ENCODE peak calls at places on chromosomes 13 and 19, in four cellular contexts. K is psoas muscle, M is tibial nerve, Z is PC-3. I is an unnamed sample. For H3K4me1, the result is how much of the 10 kb centered on the place peaks cover.

GRCh38 chr13:98483636-98484288 is 93.1 kb downstream of the STK24 start:
- DNase-seq in Z (no peak), K (no peak), M (no peak), I (no peak)

GRCh38 chr13:43763143-43763759 is 23.5 kb downstream of the ENOX1 start:
- DNase-seq in M (no peak), K (no peak), Z (no peak), I (no peak)

GRCh38 chr13:40350283-40350992 is 316.0 kb downstream of the FOXO1 start:
- DNase-seq in K (peak), M (no peak), Z (no peak), I (no peak)

GRCh38 chr13:102914629-102914935 is 68.8 kb downstream of the ERCC5 start:
- DNase-seq in K (no peak), M (no peak), Z (peak), I (no peak)

GRCh38 chr19:19535311-19536191 is 2.5 kb upstream of the CILP2 start:
- DNase-seq in K (no peak), Z (no peak), M (no peak), I (no peak)

GRCh38 chr19:49119411-49120324 is at the start of gene PPFIA3:
- DNase-seq in Z (peak), M (peak), K (peak), I (peak)

GRCh38 chr13:111363121-111363520 is 42.7 kb downstream of the TEX29 start:
- DNase-seq in M (no peak), K (no peak), Z (no peak), I (no peak)

GRCh38 chr13:28199089-28199488 is 60.7 kb downstream of the PAN3 start:
- DNase-seq in Z (no peak), M (no peak), K (no peak), I (no peak)

GRCh38 chr19:52735734-52736133 is 890 bp upstream of the ZNF611 start:
- DNase-seq in K (peak), M (peak), Z (peak), I (peak)

GRCh38 chr19:18439025-18439909 is 1.3 kb upstream of the ISYNA1 start:
- DNase-seq in K (no peak), M (no peak), Z (peak), I (peak)

GRCh38 chr19:58516964-58517833 is 2.4 kb downstream of the ZBTB45 start:
- DNase-seq in Z (no peak), M (no peak), K (no peak), I (no peak)

GRCh38 chr13:98963917-98964316 is 13.9 kb downstream of the DOCK9 start:
- DNase-seq in Z (no peak), K (no peak), M (no peak), I (no peak)

GRCh38 chr13:39379118-39379517 is 223.9 kb downstream of the LHFPL6 start:
- DNase-seq in K (no peak), Z (no peak), M (no peak), I (no peak)

GRCh38 chr19:49335071-49335783 is at the start of gene CD37:
- DNase-seq in Z (no peak), M (no peak), K (no peak), I (no peak)

GRCh38 chr13:58080806-58081205 is 449.3 kb downstream of the PCDH17 start:
- DNase-seq in Z (no peak), K (no peak), M (no peak), I (no peak)

DNA sequence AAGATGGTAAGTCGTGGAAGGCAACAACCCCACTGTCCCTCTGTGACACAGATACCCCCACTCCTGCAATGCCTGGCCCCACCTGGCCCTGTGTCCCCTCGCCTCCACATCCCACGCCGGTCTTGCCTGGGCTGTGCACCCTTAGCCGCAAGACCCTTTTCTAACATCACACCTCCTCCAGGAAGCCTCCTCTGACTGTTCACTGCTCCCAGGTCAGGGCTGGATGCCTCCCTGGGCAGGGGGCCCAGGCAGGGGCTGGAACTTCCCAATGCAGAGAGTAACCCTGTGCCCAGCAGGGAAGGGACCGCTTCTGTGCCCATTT is 1.3 kb downstream of the FBN3 start:
- DNase-seq in M (no peak), K (no peak), Z (no peak), I (no peak)
- H3K4me3 ChIP-seq in M (no peak), K (no peak), Z (no peak), I (no peak)

GRCh38 chr19:40415799-40416198 is 2.6 kb upstream of the PRX start:
- DNase-seq in Z (no peak), K (no peak), M (no peak), I (no peak)
- H3K27ac ChIP-seq in Z (no peak), K (peak), M (no peak), I (no peak)

GRCh38 chr19:39409886-39410619 is 2.4 kb upstream of the PLEKHG2 start:
- DNase-seq in M (peak), K (peak), Z (no peak), I (peak)
- H3K4me1 ChIP-seq in M (under half), K (under half), Z (under half), I (under half)

DNA sequence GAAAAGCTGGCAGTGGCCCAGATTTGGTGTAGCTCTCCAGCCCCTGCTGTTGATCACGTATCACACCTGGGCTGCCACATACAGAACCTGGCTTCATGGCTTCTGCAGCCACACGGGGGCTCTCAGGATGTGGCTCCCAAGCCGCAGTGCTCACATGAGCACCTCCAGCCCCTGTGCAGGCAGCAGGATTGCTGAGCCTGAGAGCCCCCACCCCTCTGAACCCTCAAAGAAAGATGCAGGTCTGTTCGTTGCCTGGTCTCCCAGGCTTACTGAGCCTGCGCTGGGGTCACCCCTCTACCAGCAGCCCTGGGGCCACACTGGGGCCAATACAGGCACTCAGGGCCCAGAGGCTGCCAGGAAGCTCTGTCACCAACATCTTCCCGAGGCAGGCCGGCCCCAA is 2.7 kb downstream of the PLEKHF1 start:
- DNase-seq in Z (no peak), M (no peak), K (no peak), I (no peak)
- H3K4me3 ChIP-seq in Z (no peak), M (no peak), K (peak), I (no peak)

GRCh38 chr13:106916329-106916728 is 348.4 kb upstream of the ARGLU1 start:
- DNase-seq in Z (no peak), M (no peak), K (no peak), I (no peak)
- H3K27ac ChIP-seq in Z (no peak), M (no peak), K (peak), I (peak)

DNA sequence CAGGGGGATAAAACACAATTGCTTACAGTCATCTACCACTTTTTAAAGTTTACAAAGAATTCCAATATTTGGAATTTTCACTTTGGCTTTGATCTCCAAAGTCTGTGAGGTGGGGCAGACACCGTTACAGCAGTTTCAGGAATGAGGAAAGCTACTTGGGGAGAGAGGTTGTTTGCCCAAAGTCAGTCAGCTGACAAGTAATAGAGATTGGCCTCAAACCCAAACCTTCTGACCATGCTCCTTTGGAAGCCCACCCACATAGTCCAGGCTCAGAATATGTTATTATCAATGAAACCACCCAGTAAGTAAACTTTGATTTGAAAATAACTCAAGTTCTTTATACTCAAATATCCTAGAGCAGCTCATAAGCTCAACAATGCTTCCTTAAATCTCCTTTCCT is 29.0 kb downstream of the RXFP2 start:
- DNase-seq in K (no peak), M (no peak), Z (no peak), I (no peak)
- H3K4me1 ChIP-seq in K (under half), M (under half), Z (under half), I (under half)

GRCh38 chr19:7978196-7978825 is 27.1 kb downstream of the ELAVL1 start:
- DNase-seq in K (no peak), M (no peak), Z (peak), I (no peak)

GRCh38 chr19:7975037-7975436 is 30.4 kb downstream of the ELAVL1 start:
- DNase-seq in Z (no peak), K (peak), M (no peak), I (peak)

GRCh38 chr19:7977723-7978040 is 27.8 kb downstream of the ELAVL1 start:
- DNase-seq in Z (no peak), K (no peak), M (no peak), I (no peak)

GRCh38 chr19:7977021-7977722 is 28.3 kb downstream of the ELAVL1 start:
- DNase-seq in M (no peak), Z (no peak), K (no peak), I (no peak)

DNA sequence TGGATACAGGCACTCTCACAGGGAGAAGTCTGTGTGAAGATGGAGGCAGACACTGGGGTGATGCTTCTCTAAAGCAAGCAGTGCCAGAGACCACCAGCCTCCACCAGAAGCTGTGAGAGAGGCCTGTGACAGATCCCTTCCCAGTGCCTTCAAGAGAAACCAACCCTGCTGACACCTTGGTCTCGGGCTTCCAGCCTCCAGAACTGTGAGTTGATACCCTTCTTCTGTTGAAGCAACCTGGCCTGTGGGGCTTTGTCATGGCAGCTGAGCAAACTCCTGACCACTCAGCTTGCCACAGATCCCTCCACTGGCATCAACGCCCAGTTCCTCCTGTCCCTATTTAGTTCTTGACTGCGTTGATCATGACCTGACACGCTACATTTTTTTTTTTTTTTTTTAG is 29.0 kb downstream of the ELAVL1 start:
- DNase-seq in K (no peak), Z (no peak), M (no peak), I (no peak)
- H3K4me3 ChIP-seq in K (no peak), Z (no peak), M (no peak), I (no peak)

GRCh38 chr13:97395437-97396136 is 38.4 kb upstream of the RAP2A start:
- DNase-seq in K (no peak), Z (peak), M (no peak), I (no peak)
- H3K27ac ChIP-seq in K (no peak), Z (no peak), M (no peak), I (no peak)

GRCh38 chr19:47232422-47233211 is 1.6 kb upstream of the BBC3 start:
- DNase-seq in K (no peak), Z (peak), M (no peak), I (peak)
- H3K4me1 ChIP-seq in K (under half), Z (under half), M (under half), I (under half)

I was measured in adrenal gland.